ENCODE peak calls at places on chromosomes 7 and 10, in seven cellular contexts. T is SK-N-SH, W is K562, M is H1, O is HCT116, E is GM12878, F is HepG2. V is an unnamed sample. For H3K27me3, the result is how much of the 10 kb centered on the place peaks cover.

GRCh38 chr7:101370836-101371235 is 8.2 kb downstream of the COL26A1 start:
- DNase-seq in O (no peak), F (no peak), E (no peak), T (no peak), W (no peak), M (no peak), V (no peak)

GRCh38 chr10:62171791-62172190 is 96.9 kb downstream of the RTKN2 start:
- DNase-seq in E (no peak), F (no peak), T (no peak), W (no peak), O (no peak), M (no peak), V (no peak)

GRCh38 chr10:46539596-46540411 is 16.7 kb downstream of the GPRIN2 start:
- DNase-seq in M (no peak), E (no peak), O (no peak), T (no peak), F (peak), W (no peak), V (no peak)

GRCh38 chr10:92544296-92544695 is 29.6 kb downstream of the IDE start:
- DNase-seq in E (peak), O (no peak), M (no peak), F (no peak), W (peak), T (peak), V (no peak)

GRCh38 chr7:131226116-131226562 is 101.5 kb upstream of the MKLN1 start:
- DNase-seq in M (no peak), W (no peak), T (no peak), F (peak), O (no peak), E (no peak), V (no peak)

GRCh38 chr7:157702311-157703023 is 365.7 kb downstream of the DNAJB6 start:
- DNase-seq in O (no peak), M (no peak), W (no peak), E (no peak), F (no peak), T (peak), V (no peak)

GRCh38 chr7:24826662-24827020 is 69.4 kb upstream of the GSDME start:
- DNase-seq in O (no peak), E (no peak), F (no peak), W (no peak), T (no peak), M (no peak), V (no peak)

GRCh38 chr7:43658718-43659548 is 70.4 kb downstream of the COA1 start:
- DNase-seq in T (no peak), M (no peak), F (peak), E (no peak), W (no peak), O (no peak), V (no peak)

GRCh38 chr10:95964786-95965185 is 57.0 kb downstream of the CC2D2B start:
- DNase-seq in T (no peak), O (no peak), M (no peak), F (no peak), E (no peak), W (no peak), V (no peak)

GRCh38 chr10:95963202-95963991 is 55.6 kb downstream of the CC2D2B start:
- DNase-seq in F (no peak), M (no peak), O (no peak), E (no peak), W (no peak), T (no peak), V (no peak)

DNA sequence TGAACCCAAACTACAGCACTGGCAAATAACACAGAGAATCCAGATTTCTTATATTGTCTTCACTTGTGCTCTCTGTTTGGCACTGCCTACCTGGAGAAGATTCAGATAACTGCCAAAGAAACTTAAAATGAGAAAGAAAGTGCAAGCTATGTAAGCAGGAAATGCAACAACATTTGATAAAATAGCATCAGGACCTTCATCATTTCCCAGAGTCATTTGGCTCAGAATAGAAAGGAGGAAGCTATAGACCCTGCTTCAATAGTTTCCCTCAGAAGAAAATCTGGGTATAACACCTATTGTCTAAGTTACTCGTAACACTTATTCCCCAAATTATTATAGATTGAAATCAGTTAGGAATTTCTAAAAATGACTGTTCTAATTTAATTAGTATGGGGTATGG is 56.2 kb downstream of the CC2D2B start:
- DNase-seq in W (no peak), O (no peak), T (no peak), E (no peak), F (no peak), M (no peak), V (no peak)
- H3K27me3 ChIP-seq in W (under half), O (under half), T (under half), E (under half), F (under half), M (under half), V (under half)

GRCh38 chr7:112081778-112082177 is 124.4 kb downstream of the DOCK4 start:
- DNase-seq in T (no peak), F (no peak), E (no peak), M (no peak), O (no peak), W (no peak), V (no peak)

GRCh38 chr7:112079671-112080070 is 126.5 kb downstream of the DOCK4 start:
- DNase-seq in T (no peak), W (no peak), E (no peak), O (no peak), M (no peak), F (no peak), V (no peak)

GRCh38 chr7:112080441-112080840 is 125.8 kb downstream of the DOCK4 start:
- DNase-seq in W (no peak), O (no peak), M (no peak), F (peak), E (peak), T (no peak), V (peak)

GRCh38 chr7:112079122-112079521 is 127.1 kb downstream of the DOCK4 start:
- DNase-seq in O (no peak), F (no peak), T (no peak), E (no peak), W (no peak), M (no peak), V (no peak)

DNA sequence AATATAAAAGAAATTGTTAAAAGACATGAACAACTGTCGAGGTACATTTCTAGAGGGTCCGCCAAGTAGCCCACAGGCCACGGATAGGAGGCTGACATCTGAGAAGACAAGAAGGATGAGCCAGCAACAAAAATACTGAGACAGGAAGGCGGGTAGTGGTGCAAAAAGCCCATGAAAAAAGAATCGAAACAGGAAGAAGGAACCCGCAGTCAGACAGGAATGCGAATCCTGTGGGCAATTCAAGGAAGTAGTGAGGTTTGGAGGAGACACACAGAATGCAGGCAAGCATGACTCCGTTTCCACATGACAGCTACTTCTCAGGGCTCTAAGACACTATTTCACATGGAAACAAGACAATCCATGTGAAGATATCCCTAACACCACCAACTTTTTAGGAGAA is 125.2 kb downstream of the DOCK4 start:
- DNase-seq in T (no peak), E (peak), O (no peak), F (no peak), M (no peak), W (no peak), V (peak)
- H3K4me3 ChIP-seq in T (peak), E (peak), O (no peak), F (no peak), M (no peak), W (no peak), V (no peak)

GRCh38 chr10:14481752-14482151 is 151.0 kb upstream of the FRMD4A start:
- DNase-seq in T (no peak), O (no peak), M (no peak), E (no peak), W (no peak), F (no peak), V (no peak)
- TF ChIP-seq SIN3A in T (no peak), O (no peak), M (no peak), E (no peak), W (no peak), F (no peak), V (no peak)

DNA sequence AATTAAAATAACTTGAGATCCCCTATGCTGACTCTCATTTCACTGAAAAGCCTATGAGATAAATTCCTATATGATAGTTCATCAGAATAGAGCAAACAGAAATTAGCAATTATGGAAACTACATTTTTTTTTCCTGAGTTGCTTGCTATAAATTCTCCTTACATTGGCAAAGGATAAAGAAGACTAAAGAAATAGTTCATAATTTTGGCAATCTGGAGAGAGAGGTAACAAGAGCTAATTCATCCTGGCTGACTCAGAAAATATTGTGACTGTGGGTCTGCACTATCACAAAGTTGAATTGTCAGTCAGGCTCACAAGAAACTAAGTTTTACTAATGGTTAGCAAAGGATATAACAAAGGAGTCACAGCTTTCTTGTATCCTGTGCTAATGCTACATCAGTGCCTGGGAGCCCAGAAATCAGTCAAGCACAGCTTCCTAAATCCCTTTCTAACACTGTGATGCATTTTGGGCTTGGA is 483.0 kb downstream of the MAGI2 start:
- DNase-seq in T (no peak), O (no peak), E (no peak), W (no peak), M (no peak), F (no peak), V (peak)
- H3K27me3 ChIP-seq in T (under half), O (under half), E (under half), W (under half), M (under half), F (under half), V (under half)

GRCh38 chr10:21055339-21056135 is 158.4 kb upstream of the NEBL start:
- DNase-seq in T (no peak), F (no peak), W (no peak), E (no peak), M (no peak), O (no peak), V (no peak)
- H3K4me3 ChIP-seq in T (no peak), F (no peak), W (no peak), E (no peak), M (no peak), O (no peak), V (no peak)

GRCh38 chr10:128095753-128096469 is 30.3 kb downstream of the MKI67 start:
- DNase-seq in F (no peak), E (no peak), M (no peak), W (no peak), T (no peak), O (no peak), V (no peak)
- TF ChIP-seq SIN3A in F (no peak), E (no peak), M (no peak), W (no peak), T (no peak), O (no peak), V (no peak)

GRCh38 chr7:26854932-26855331 is 9.5 kb downstream of the SKAP2 start:
- DNase-seq in F (no peak), O (no peak), E (no peak), W (no peak), M (no peak), T (no peak), V (no peak)
- H3K27me3 ChIP-seq in F (under half), O (under half), E (under half), W (under half), M (under half), T (half or more), V (under half)

DNA sequence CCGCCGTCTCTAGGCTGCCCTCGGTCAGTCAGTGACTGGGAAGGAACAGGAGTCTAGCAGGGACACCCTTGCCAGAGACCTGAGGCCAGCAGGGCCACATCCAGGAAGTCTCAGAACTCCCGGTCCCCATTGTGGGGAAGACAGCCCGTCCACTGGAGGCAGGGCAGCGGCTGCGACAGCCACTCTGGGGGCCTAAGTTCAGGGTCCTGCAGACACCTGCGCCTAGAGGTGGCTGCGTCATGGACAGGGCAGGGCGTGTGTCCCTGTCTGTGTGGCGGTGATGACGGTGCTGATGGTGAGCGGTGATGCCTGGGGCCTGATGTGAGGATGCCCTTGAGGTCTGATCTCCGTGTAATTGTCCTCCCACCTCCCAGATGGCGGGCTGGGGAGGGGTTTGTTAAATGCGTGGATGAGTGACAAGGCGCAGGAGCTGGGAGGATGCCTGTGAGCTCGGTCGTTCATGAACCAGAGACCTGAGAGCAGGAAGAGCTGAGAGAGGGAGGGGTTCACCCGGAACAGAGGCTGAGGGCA is 537.9 kb upstream of the FOXK1 start:
- DNase-seq in E (no peak), M (no peak), O (no peak), F (no peak), W (no peak), T (peak), V (no peak)
- H3K4me3 ChIP-seq in E (no peak), M (no peak), O (no peak), F (no peak), W (no peak), T (peak), V (no peak)

DNA sequence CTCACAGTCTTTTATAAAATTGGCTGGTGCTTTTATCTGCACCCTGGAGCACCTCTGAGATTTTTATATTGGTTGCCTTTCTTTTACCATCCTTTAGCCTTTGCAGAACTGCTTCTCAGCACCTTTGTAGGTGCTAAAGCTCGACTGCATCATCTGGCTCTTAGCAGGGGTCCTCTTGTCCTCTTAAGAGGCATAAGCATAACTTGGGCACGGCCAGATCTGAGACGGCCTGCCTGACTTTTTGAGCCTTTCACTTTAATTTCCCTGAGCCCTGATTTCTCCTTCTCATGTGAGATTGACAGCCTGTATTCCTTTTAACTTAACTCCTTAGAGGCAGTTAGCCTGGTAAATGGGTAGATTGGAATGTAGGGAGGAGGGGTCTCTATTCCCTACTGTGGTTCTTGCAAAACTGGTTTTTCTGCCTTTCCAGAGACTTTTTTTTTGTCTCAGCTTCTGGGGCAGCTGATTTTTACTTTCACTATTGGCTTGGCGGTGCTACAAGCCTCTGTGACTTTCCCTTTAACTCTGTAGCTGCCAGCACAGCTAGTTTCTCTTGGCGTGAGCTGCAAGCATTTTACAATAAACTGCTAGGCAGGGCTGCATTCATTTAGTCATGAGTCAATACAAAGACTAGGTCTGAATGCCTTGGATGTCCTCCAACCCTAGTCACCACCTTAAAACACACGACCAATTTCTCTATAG is 24.0 kb downstream of the ZPBP start:
- DNase-seq in F (no peak), O (peak), W (no peak), E (peak), M (no peak), T (no peak), V (peak)
- TF ChIP-seq SIN3A in F (no peak), O (no peak), W (no peak), E (no peak), M (no peak), T (no peak), V (no peak)

DNA sequence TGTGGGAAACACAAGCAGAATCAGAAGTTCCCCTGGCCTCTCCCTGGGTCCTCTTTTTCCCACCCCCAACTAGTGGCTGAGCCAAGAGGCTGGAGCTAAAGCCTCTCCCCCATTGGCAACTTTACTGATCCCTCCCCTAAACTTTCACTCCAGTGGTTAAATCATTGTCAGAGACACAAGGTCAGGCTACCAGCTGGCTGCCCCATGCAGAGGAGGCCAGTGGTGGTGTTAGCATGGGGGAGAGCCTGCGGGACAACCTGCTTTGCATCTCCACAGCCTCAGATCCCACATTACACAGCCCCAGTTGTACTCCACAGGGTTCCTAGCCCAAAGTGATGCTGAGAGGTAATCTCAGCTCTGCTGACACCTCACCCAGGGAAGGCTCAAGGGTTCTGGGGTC is 21.0 kb downstream of the NEUROG3 start:
- DNase-seq in W (no peak), E (no peak), O (no peak), M (no peak), F (no peak), T (no peak), V (no peak)
- H3K27me3 ChIP-seq in W (under half), E (under half), O (under half), M (under half), F (under half), T (under half), V (under half)